ENCODE peak calls at places on chromosomes 7 and 10, in six cellular contexts. S is pancreas, U is SJSA1, A is fibroblast of lung, G is SK-N-SH, T is A673. F is an unnamed sample.

GRCh38 chr10:133385214-133385613 is 6.2 kb downstream of the PAOX start:
- DNase-seq in S (no peak), U (no peak), A (no peak), G (no peak), T (no peak), F (no peak)

GRCh38 chr10:89279449-89279869 is 22.4 kb upstream of the IFIT2 start:
- DNase-seq in S (peak; percentile 11), U (peak; percentile 66), A (peak; percentile 72), G (no peak), T (no peak), F (no peak)

GRCh38 chr10:33803248-33803647 is 468.8 kb upstream of the NRP1 start:
- DNase-seq in S (no peak), U (no peak), A (peak; percentile 20), G (no peak), T (no peak), F (no peak)

GRCh38 chr7:156610601-156611000 is 30.0 kb upstream of the RNF32 start:
- DNase-seq in S (no peak), U (no peak), A (no peak), G (no peak), T (no peak), F (no peak)

GRCh38 chr7:151056286-151057037 is 1.2 kb downstream of the CDK5 start:
- DNase-seq in S (no peak), U (no peak), A (no peak), G (no peak), T (no peak), F (no peak)

GRCh38 chr7:76340617-76341131 is 18.1 kb downstream of the YWHAG start:
- DNase-seq in S (no peak), U (peak; percentile 46), A (peak; percentile 86), G (no peak), T (no peak), F (no peak)

GRCh38 chr10:6988654-6989053 is 408.6 kb upstream of the PRKCQ start:
- DNase-seq in S (no peak), U (no peak), A (no peak), G (no peak), T (no peak), F (no peak)

GRCh38 chr7:17782216-17782549 is 158.1 kb downstream of the SNX13 start:
- DNase-seq in S (no peak), U (no peak), A (no peak), G (no peak), T (no peak), F (no peak)

GRCh38 chr7:78125884-78126283 is 327.3 kb downstream of the PHTF2 start:
- DNase-seq in S (no peak), U (peak; percentile 25), A (peak; percentile 36), G (no peak), T (no peak), F (peak; percentile 68)

GRCh38 chr7:25122373-25122772 is 2.7 kb downstream of the CYCS start:
- DNase-seq in S (no peak), U (no peak), A (no peak), G (no peak), T (no peak), F (no peak)

GRCh38 chr7:80529362-80529761 is 17.5 kb upstream of the GNAT3 start:
- DNase-seq in S (no peak), U (no peak), A (no peak), G (no peak), T (no peak), F (no peak)

GRCh38 chr10:81081887-81082620 is 544.4 kb downstream of the SH2D4B start:
- DNase-seq in S (no peak), U (no peak), A (no peak), G (no peak), T (peak; percentile 37), F (no peak)

GRCh38 chr10:103168436-103168835 is 24.6 kb downstream of the NT5C2 start:
- DNase-seq in S (no peak), U (no peak), A (peak; percentile 9), G (no peak), T (no peak), F (no peak)

GRCh38 chr10:12690525-12691139 is 310.9 kb downstream of the CCDC3 start:
- DNase-seq in S (no peak), U (no peak), A (peak; percentile 41), G (no peak), T (no peak), F (no peak)

GRCh38 chr7:25846722-25847121 is 305.3 kb upstream of the NFE2L3 start:
- DNase-seq in S (no peak), U (peak; percentile 86), A (peak; percentile 97), G (peak; percentile 55), T (no peak), F (peak; percentile 79)

GRCh38 chr7:146956323-146956722 is 839.7 kb downstream of the CNTNAP2 start:
- DNase-seq in S (no peak), U (no peak), A (no peak), G (no peak), T (peak; percentile 84), F (no peak)

GRCh38 chr7:49643321-49643720 is 130.1 kb upstream of the VWC2 start:
- DNase-seq in S (no peak), U (no peak), A (no peak), G (no peak), T (no peak), F (no peak)

GRCh38 chr7:151851160-151851751 is 25.7 kb downstream of the PRKAG2 start:
- DNase-seq in S (peak; percentile 32), U (no peak), A (no peak), G (no peak), T (no peak), F (no peak)

GRCh38 chr7:122688385-122688998 is 10.4 kb downstream of the RNF133 start:
- DNase-seq in S (no peak), U (no peak), A (no peak), G (no peak), T (no peak), F (no peak)

GRCh38 chr10:63586048-63586447 is 64.8 kb downstream of the REEP3 start:
- DNase-seq in S (no peak), U (no peak), A (no peak), G (no peak), T (no peak), F (no peak)

DNA sequence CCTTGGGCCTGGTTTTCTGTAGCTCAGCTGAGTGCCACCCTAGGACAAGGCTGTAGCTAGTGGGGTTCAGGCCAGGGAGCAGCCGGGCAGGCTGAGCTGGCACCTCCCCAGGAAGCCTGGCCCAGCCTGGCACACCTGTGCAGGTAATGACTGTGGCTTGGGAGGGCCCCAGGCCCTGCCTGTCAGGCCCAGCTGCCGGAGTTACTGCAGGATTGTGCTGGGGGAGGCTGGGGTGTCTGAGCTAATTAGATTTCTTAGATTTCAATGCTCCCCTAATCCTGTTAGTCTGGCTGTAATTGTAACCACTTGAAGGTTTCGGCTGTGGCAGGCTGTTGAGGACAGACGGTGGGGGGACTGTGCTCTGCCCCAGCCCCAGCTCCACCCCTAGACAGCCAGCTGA is 6.0 kb downstream of the ZMIZ1 start:
- DNase-seq in S (peak; percentile 87), U (no peak), A (no peak), G (peak; percentile 68), T (peak; percentile 56), F (no peak)
- H3K27ac ChIP-seq in S (peak overlapping the region; percentile 67), U (no peak overlapping the region), A (no peak overlapping the region), G (peak overlapping the region; percentile 68), T (no peak overlapping the region), F (peak overlapping the region; percentile 21)

GRCh38 chr7:157861551-157861950 is 524.7 kb downstream of the DNAJB6 start:
- DNase-seq in S (no peak), U (no peak), A (no peak), G (no peak), T (no peak), F (no peak)
- H3K9me3 ChIP-seq in S (no peaks in the 10 kb centered on the region), U (peaks cover 24% of the 10 kb centered on the region), A (peaks cover 3% of the 10 kb centered on the region), G (no peaks in the 10 kb centered on the region), T (no peaks in the 10 kb centered on the region), F (peaks cover 79% of the 10 kb centered on the region)

DNA sequence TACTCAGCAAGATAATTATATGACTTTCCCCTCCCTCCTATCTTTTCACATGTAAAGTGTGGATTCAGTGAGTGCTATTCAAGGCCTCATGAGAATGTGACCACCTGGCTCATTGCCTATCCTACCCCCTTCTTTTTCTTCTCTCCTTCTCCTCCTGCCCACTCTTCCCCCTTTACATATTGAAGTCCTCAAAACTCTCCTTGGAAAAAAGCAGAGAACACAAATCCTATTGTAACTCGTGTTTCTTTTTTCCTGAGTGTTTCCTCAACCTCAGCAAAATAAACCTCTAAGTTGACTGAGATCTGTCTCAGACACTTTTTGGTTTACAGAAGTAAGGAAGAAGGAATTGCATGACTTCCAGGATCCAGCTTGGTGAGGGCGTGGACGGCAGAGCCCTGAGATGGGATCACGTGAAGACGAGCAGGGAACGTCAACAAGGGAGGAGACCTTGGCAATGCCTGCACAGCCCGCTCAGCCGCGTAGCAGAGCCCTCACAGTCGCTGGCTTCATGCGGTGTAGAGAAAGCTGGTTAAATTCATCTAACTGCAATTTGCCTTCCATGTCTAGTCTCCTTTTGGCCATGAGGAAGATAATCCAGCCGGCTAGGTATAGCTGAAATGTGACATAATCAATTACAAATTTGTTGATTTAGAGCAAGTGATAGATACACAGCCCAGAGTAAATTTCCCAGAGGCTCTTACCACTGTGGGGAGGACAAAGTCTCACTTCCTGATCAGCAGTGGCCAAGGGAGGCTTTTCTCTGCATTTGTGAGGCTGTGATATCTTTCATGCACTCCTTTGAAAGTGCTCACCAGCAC is 75.7 kb downstream of the LYZL2 start:
- DNase-seq in S (peak; percentile 7), U (no peak), A (peak; percentile 70), G (no peak), T (peak; percentile 75), F (no peak)
- H3K4me3 ChIP-seq in S (no peak overlapping the region), U (no peak overlapping the region), A (no peak overlapping the region), G (no peak overlapping the region), T (peak overlapping the region; percentile 15), F (peak overlapping the region; percentile 23)

GRCh38 chr10:72097448-72098300 is 9.3 kb upstream of the SPOCK2 start:
- DNase-seq in S (peak; percentile 60), U (peak; percentile 87), A (peak; percentile 99), G (no peak), T (no peak), F (peak; percentile 72)

GRCh38 chr10:72094574-72094973 is 6.2 kb upstream of the SPOCK2 start:
- DNase-seq in S (no peak), U (peak; percentile 5), A (no peak), G (no peak), T (no peak), F (no peak)

GRCh38 chr10:72098301-72099053 is 10.1 kb upstream of the SPOCK2 start:
- DNase-seq in S (no peak), U (no peak), A (no peak), G (no peak), T (peak; percentile 53), F (no peak)

GRCh38 chr10:72095195-72095594 is 6.8 kb upstream of the SPOCK2 start:
- DNase-seq in S (no peak), U (no peak), A (no peak), G (no peak), T (no peak), F (no peak)

DNA sequence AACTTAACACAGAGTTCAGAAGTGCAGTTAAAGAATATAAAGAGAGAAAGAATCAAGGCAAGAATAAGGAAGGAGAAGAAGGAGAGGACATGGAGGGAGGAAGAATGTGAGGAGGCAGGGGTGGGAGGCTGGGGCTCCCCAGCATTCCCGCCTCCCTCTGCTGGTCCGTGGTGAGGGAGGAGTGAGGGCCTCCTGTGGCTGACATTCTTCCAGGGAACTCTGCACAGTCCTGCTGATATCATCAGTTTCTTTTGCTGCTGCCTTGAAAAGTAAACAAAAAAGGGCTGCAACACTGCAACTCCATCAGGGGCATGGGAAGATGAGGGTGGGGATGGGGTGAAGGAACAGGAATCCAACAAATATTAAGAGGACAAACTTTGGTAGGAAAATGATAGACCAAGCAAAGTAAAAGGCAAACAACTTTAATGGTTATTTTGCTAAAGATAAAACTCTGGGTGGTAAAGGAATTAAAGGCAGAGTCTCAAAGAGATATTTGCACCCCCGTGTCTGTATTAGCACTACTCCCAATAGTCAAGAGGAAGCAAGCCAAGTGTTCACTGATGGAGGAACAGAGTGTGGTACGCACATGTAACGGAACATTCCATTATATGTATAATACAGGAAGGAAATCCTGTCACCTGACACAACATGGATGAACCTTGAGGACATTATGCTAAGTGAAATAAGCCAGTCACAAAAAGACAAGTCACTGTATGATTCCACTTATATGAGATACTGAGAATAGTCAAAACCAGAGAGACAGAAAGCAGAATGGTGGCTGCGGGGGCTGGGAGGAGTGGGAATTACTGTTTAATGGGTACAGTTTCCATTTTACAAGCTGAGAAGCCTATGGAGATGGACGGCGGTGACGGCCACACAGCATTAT is 8.0 kb upstream of the SPOCK2 start:
- DNase-seq in S (no peak), U (peak; percentile 52), A (peak; percentile 86), G (no peak), T (no peak), F (no peak)
- H3K27ac ChIP-seq in S (no peak overlapping the region), U (no peak overlapping the region), A (no peak overlapping the region), G (no peak overlapping the region), T (no peak overlapping the region), F (no peak overlapping the region)